ENCODE peak calls at places on chromosomes 11 and 22, in ten cellular contexts. Z, W, R, C, S, E, Y, V, I and J are unnamed samples.

GRCh38 chr11:67268036-67268683 is 1.9 kb downstream of the GRK2 start:
- DNase-seq in Z (no peak), W (no peak), R (no peak), C (no peak), S (no peak), E (no peak), Y (peak), V (no peak), I (peak), J (no peak)

GRCh38 chr11:64687204-64687603 is 35.8 kb downstream of the NRXN2 start:
- DNase-seq in Z (no peak), W (no peak), R (peak), C (peak), S (no peak), E (no peak), Y (no peak), V (no peak), I (peak), J (no peak)

GRCh38 chr22:39209756-39210155 is 35.0 kb downstream of the PDGFB start:
- DNase-seq in Z (no peak), W (peak), R (no peak), C (no peak), S (no peak), E (no peak), Y (no peak), V (no peak), I (peak), J (peak)

GRCh38 chr22:45454260-45454659 is 40.8 kb downstream of the RIBC2 start:
- DNase-seq in Z (no peak), W (no peak), R (no peak), C (no peak), S (peak), E (no peak), Y (no peak), V (no peak), I (no peak), J (peak)

GRCh38 chr11:129090056-129090455 is 102.1 kb downstream of the ARHGAP32 start:
- DNase-seq in Z (no peak), W (no peak), R (no peak), C (no peak), S (no peak), E (no peak), Y (no peak), V (no peak), I (no peak), J (no peak)

GRCh38 chr11:84117394-84117793 is 831.2 kb upstream of the CCDC90B start:
- DNase-seq in Z (no peak), W (no peak), R (no peak), C (no peak), S (no peak), E (no peak), Y (no peak), V (no peak), I (no peak), J (no peak)

GRCh38 chr11:128565881-128566280 is 21.5 kb downstream of the ETS1 start:
- DNase-seq in Z (no peak), W (no peak), R (no peak), C (peak), S (no peak), E (no peak), Y (no peak), V (no peak), I (no peak), J (no peak)

GRCh38 chr11:114237321-114238280 is 58.6 kb upstream of the NNMT start:
- DNase-seq in Z (no peak), W (no peak), R (no peak), C (no peak), S (no peak), E (no peak), Y (no peak), V (no peak), I (no peak), J (no peak)

GRCh38 chr11:33310720-33311500 is 53.7 kb downstream of the HIPK3 start:
- DNase-seq in Z (no peak), W (no peak), R (no peak), C (no peak), S (no peak), E (no peak), Y (no peak), V (peak), I (no peak), J (no peak)

GRCh38 chr11:35364101-35364780 is 55.1 kb downstream of the SLC1A2 start:
- DNase-seq in Z (peak), W (no peak), R (peak), C (peak), S (peak), E (peak), Y (no peak), V (no peak), I (peak), J (peak)

GRCh38 chr22:18998998-18999397 is 62.9 kb upstream of the PRODH start:
- DNase-seq in Z (no peak), W (peak), R (no peak), C (no peak), S (no peak), E (no peak), Y (no peak), V (peak), I (no peak), J (no peak)

GRCh38 chr11:27008811-27009535 is 15.1 kb downstream of the FIBIN start:
- DNase-seq in Z (no peak), W (no peak), R (no peak), C (no peak), S (no peak), E (no peak), Y (no peak), V (no peak), I (no peak), J (no peak)

GRCh38 chr22:43497956-43498855 is 86.4 kb downstream of the MPPED1 start:
- DNase-seq in Z (no peak), W (no peak), R (no peak), C (no peak), S (no peak), E (no peak), Y (no peak), V (no peak), I (no peak), J (no peak)

GRCh38 chr22:29744902-29745301 is 21.9 kb downstream of the ZMAT5 start:
- DNase-seq in Z (no peak), W (no peak), R (peak), C (no peak), S (peak), E (no peak), Y (no peak), V (no peak), I (no peak), J (peak)

GRCh38 chr11:47020793-47021624 is 84.4 kb downstream of the CSTPP1 start:
- DNase-seq in Z (no peak), W (no peak), R (no peak), C (no peak), S (no peak), E (no peak), Y (no peak), V (peak), I (no peak), J (no peak)

GRCh38 chr22:42691440-42691839 is 29.2 kb downstream of the A4GALT start:
- DNase-seq in Z (no peak), W (no peak), R (no peak), C (no peak), S (no peak), E (no peak), Y (peak), V (no peak), I (no peak), J (no peak)

GRCh38 chr11:68727783-68728182 is 23.5 kb downstream of the TESMIN start:
- DNase-seq in Z (no peak), W (no peak), R (no peak), C (no peak), S (no peak), E (peak), Y (no peak), V (no peak), I (no peak), J (no peak)

GRCh38 chr22:37230673-37231405 is 13.2 kb downstream of the RAC2 start:
- DNase-seq in Z (no peak), W (peak), R (no peak), C (no peak), S (no peak), E (no peak), Y (peak), V (no peak), I (no peak), J (no peak)

GRCh38 chr22:23903328-23903971 is 9.3 kb downstream of the MIF start:
- DNase-seq in Z (no peak), W (no peak), R (no peak), C (no peak), S (no peak), E (no peak), Y (no peak), V (no peak), I (no peak), J (no peak)

GRCh38 chr11:62574363-62575057 is 819 bp upstream of the EEF1G start:
- DNase-seq in Z (no peak), W (peak), R (no peak), C (peak), S (no peak), E (no peak), Y (peak), V (peak), I (no peak), J (peak)

GRCh38 chr22:48208894-48209293 is 1446.4 kb downstream of the TBC1D22A start:
- DNase-seq in Z (no peak), W (no peak), R (no peak), C (no peak), S (no peak), E (no peak), Y (no peak), V (no peak), I (no peak), J (no peak)

GRCh38 chr11:20355221-20356219 is 8.0 kb upstream of the HTATIP2 start:
- DNase-seq in Z (no peak), W (peak), R (no peak), C (peak), S (no peak), E (peak), Y (no peak), V (peak), I (no peak), J (no peak)

GRCh38 chr11:44823006-44823405 is 96.2 kb downstream of the TSPAN18 start:
- DNase-seq in Z (no peak), W (peak), R (no peak), C (no peak), S (no peak), E (peak), Y (no peak), V (peak), I (no peak), J (no peak)

GRCh38 chr11:102047305-102047924 is at the start of gene CFAP300:
- DNase-seq in Z (peak), W (peak), R (peak), C (peak), S (peak), E (peak), Y (peak), V (peak), I (peak), J (peak)

GRCh38 chr11:5288108-5288911 is 13.4 kb downstream of the OR51B4 start:
- DNase-seq in Z (no peak), W (no peak), R (no peak), C (no peak), S (no peak), E (no peak), Y (no peak), V (no peak), I (no peak), J (no peak)

GRCh38 chr11:106395716-106396349 is 318.4 kb downstream of the AASDHPPT start:
- DNase-seq in Z (no peak), W (peak), R (no peak), C (no peak), S (no peak), E (no peak), Y (no peak), V (no peak), I (no peak), J (no peak)

GRCh38 chr11:96315476-96315875 is 27.5 kb downstream of the MAML2 start:
- DNase-seq in Z (no peak), W (no peak), R (no peak), C (no peak), S (no peak), E (no peak), Y (no peak), V (no peak), I (no peak), J (no peak)

GRCh38 chr22:44372611-44373010 is 59.9 kb upstream of the SHISAL1 start:
- DNase-seq in Z (no peak), W (no peak), R (no peak), C (no peak), S (no peak), E (no peak), Y (no peak), V (no peak), I (peak), J (no peak)

GRCh38 chr22:28435271-28435825 is 244.3 kb downstream of the TTC28 start:
- DNase-seq in Z (peak), W (no peak), R (peak), C (peak), S (no peak), E (no peak), Y (no peak), V (peak), I (no peak), J (peak)

GRCh38 chr11:8905528-8906165 is 5.3 kb upstream of the AKIP1 start:
- DNase-seq in Z (no peak), W (no peak), R (no peak), C (no peak), S (no peak), E (peak), Y (no peak), V (no peak), I (no peak), J (no peak)

GRCh38 chr11:47864910-47865309 is 16.8 kb upstream of the NUP160 start:
- DNase-seq in Z (no peak), W (no peak), R (no peak), C (no peak), S (no peak), E (no peak), Y (no peak), V (no peak), I (no peak), J (no peak)

GRCh38 chr11:20015101-20015500 is 145.2 kb downstream of the DBX1 start:
- DNase-seq in Z (no peak), W (no peak), R (no peak), C (no peak), S (no peak), E (no peak), Y (no peak), V (no peak), I (no peak), J (no peak)

GRCh38 chr11:123103326-123103980 is 41.5 kb upstream of the HSPA8 start:
- DNase-seq in Z (no peak), W (peak), R (peak), C (peak), S (peak), E (peak), Y (peak), V (peak), I (peak), J (peak)

GRCh38 chr11:130846606-130847005 is 69.7 kb downstream of the SNX19 start:
- DNase-seq in Z (no peak), W (no peak), R (no peak), C (no peak), S (no peak), E (peak), Y (no peak), V (no peak), I (no peak), J (no peak)

GRCh38 chr11:32809313-32809712 is 14.9 kb upstream of the CCDC73 start:
- DNase-seq in Z (no peak), W (peak), R (peak), C (peak), S (peak), E (peak), Y (peak), V (peak), I (peak), J (peak)

DNA sequence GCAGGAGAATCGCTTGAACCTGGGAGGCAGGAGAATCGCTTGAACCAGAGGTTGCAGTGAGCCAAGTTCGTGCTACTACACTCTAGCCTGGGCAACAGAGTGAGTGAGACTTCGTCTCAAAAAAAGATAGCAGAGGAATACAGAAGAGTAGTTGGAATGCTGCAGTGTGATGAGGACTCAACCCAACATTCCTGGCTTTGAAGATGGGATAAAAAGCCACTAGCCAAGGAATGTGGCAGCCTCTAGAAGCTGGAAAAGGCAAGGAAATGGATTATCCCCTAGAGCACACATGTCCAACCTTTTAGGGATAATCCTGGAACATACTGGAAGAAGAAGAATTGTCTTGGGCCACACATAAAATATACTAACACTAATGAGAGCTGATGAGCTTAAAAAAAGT is 13.9 kb downstream of the SLC25A17 start:
- DNase-seq in Z (no peak), W (no peak), R (no peak), C (no peak), S (no peak), E (no peak), Y (no peak), V (peak), I (no peak), J (no peak)
- TF ChIP-seq CTCF in Z (no peak), W (no peak), R (no peak), C (no peak), S (no peak), E (no peak), Y (no peak), V (no peak), I (no peak), J (no peak)

GRCh38 chr11:59463176-59463575 is 6.4 kb downstream of the OR4D6 start:
- DNase-seq in Z (no peak), W (no peak), R (no peak), C (no peak), S (no peak), E (no peak), Y (no peak), V (peak), I (peak), J (no peak)
- TF ChIP-seq CTCF in Z (no peak), W (peak), R (no peak), C (no peak), S (no peak), E (no peak), Y (no peak), V (peak), I (no peak), J (no peak)

DNA sequence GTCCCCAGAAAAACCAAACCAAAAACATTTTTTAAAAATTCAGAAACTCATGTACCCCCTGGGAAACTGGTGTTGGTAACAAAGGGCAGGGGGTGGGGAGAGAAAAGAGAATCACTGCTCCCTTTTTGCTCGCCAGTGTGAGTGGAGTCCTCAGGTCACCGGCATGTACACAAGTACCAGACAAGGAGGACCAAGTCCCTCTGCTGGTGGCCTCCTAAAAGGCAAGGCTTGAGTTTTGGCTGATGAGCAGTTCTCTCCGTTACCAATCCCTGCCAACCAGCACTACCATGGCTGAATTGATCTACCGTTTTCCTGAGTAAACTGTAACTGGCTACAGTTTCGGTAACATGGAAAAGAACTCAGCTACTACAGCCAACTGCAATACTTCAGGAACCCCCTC is 22.0 kb downstream of the APOL5 start:
- DNase-seq in Z (no peak), W (peak), R (no peak), C (no peak), S (no peak), E (peak), Y (no peak), V (peak), I (no peak), J (no peak)
- TF ChIP-seq CTCF in Z (no peak), W (peak), R (peak), C (no peak), S (peak), E (peak), Y (no peak), V (peak), I (peak), J (no peak)

DNA sequence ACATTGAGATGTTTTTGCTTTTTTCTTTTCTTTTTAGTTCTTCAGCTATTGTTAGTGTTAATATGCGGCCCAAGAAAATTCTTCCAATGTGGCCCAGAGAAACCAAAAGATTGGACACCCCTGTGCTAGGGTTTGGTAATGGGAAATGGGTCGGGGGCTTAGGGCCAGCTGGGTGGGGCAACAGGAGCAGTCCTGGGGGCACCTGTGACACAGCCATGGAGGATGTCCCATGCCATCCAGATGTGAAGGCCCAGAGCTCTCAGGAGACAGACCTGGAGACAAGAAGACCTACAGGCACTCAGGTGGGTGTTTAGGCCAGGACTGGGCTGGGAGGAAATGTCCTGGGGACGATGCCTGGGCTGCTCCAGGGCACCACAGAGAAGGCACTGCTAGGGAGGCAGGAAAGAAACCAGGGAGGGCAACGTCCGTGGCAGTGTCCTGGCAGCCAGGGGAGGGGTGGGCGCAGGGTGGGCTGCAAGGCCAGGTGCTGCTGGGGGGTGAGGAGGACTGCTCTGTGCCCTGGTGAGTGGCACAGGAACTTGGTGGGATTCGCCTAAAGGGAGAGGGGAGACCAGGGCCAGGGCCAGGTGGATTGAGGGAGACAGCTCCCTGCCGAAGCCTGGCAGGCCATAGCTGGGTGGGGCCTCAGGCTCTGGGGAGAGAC is 21.4 kb downstream of the RELT start:
- DNase-seq in Z (no peak), W (peak), R (no peak), C (no peak), S (no peak), E (no peak), Y (no peak), V (no peak), I (peak), J (no peak)
- TF ChIP-seq CTCF in Z (no peak), W (no peak), R (no peak), C (no peak), S (no peak), E (no peak), Y (no peak), V (no peak), I (no peak), J (no peak)

GRCh38 chr11:89433278-89433677 is 57.9 kb downstream of the NOX4 start:
- DNase-seq in Z (no peak), W (no peak), R (no peak), C (no peak), S (no peak), E (no peak), Y (no peak), V (no peak), I (no peak), J (no peak)

GRCh38 chr11:89436071-89436470 is 55.1 kb downstream of the NOX4 start:
- DNase-seq in Z (no peak), W (peak), R (no peak), C (no peak), S (no peak), E (no peak), Y (no peak), V (no peak), I (no peak), J (no peak)

GRCh38 chr11:89441606-89442005 is 49.6 kb downstream of the NOX4 start:
- DNase-seq in Z (no peak), W (no peak), R (no peak), C (no peak), S (no peak), E (no peak), Y (no peak), V (no peak), I (no peak), J (no peak)

GRCh38 chr11:89442801-89443200 is 48.4 kb downstream of the NOX4 start:
- DNase-seq in Z (no peak), W (no peak), R (no peak), C (no peak), S (no peak), E (no peak), Y (no peak), V (peak), I (no peak), J (no peak)

DNA sequence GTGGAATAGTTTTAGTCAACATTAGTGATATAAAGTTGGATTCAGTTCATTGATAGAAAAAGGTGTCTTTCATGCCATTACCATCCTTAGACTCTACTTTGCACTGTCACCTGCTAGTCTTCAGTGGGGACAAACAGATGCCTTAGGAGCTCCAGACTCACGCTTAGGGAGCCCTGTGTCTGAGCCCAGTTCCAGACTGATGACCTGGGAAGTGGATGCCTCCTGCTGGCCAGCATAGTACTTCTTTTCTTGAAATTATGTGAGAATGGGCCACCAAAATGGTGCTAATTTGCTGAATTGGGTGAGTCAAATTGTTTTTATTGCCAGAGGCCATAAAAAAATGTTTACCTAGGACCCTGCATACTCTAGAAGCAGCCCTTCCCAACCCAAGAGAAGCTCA is 53.9 kb downstream of the NOX4 start:
- DNase-seq in Z (no peak), W (peak), R (no peak), C (no peak), S (no peak), E (no peak), Y (no peak), V (peak), I (no peak), J (no peak)
- TF ChIP-seq CTCF in Z (no peak), W (peak), R (no peak), C (no peak), S (no peak), E (no peak), Y (no peak), V (peak), I (no peak), J (no peak)

GRCh38 chr22:20537983-20538382 is 30.6 kb downstream of the MED15 start:
- DNase-seq in Z (no peak), W (no peak), R (no peak), C (no peak), S (no peak), E (no peak), Y (no peak), V (no peak), I (no peak), J (no peak)
- TF ChIP-seq CTCF in Z (no peak), W (no peak), R (no peak), C (no peak), S (no peak), E (no peak), Y (no peak), V (no peak), I (no peak), J (no peak)

GRCh38 chr11:75733346-75734107 is 15.9 kb downstream of the MOGAT2 start:
- DNase-seq in Z (no peak), W (peak), R (peak), C (no peak), S (no peak), E (no peak), Y (no peak), V (no peak), I (no peak), J (no peak)
- TF ChIP-seq CTCF in Z (no peak), W (no peak), R (no peak), C (no peak), S (no peak), E (no peak), Y (no peak), V (no peak), I (no peak), J (no peak)